ENCODE peak calls at places on chromosomes 12 and 14, in four cellular contexts. Q, A, C and Y are unnamed samples.

GRCh38 chr14:99595034-99595433 is 9.0 kb downstream of the CCDC85C start:
- DNase-seq in Q (no peak), A (no peak), C (peak), Y (no peak)

GRCh38 chr12:95648990-95649791 is 97.9 kb upstream of the USP44 start:
- DNase-seq in Q (peak), A (peak), C (no peak), Y (no peak)

GRCh38 chr14:105168496-105168978 is at the start of gene JAG2:
- DNase-seq in Q (no peak), A (peak), C (no peak), Y (peak)

GRCh38 chr12:6334359-6334758 is 7.5 kb downstream of the TNFRSF1A start:
- DNase-seq in Q (no peak), A (no peak), C (no peak), Y (no peak)

GRCh38 chr12:5796171-5797091 is 148.6 kb downstream of the ANO2 start:
- DNase-seq in Q (peak), A (no peak), C (no peak), Y (peak)

GRCh38 chr12:104201238-104202001 is 14.2 kb upstream of the TXNRD1 start:
- DNase-seq in Q (peak), A (peak), C (peak), Y (peak)

GRCh38 chr12:51901121-51901812 is 6.0 kb upstream of the ACVRL1 start:
- DNase-seq in Q (no peak), A (no peak), C (no peak), Y (no peak)

GRCh38 chr14:38339704-38340103 is 83.8 kb upstream of the CLEC14A start:
- DNase-seq in Q (peak), A (no peak), C (no peak), Y (no peak)

GRCh38 chr14:19828314-19828713 is 24.7 kb downstream of the OR4N2 start:
- DNase-seq in Q (no peak), A (no peak), C (no peak), Y (no peak)

GRCh38 chr12:9784816-9785215 is 24.1 kb upstream of the CD69 start:
- DNase-seq in Q (no peak), A (no peak), C (no peak), Y (no peak)

GRCh38 chr12:124381454-124382207 is 86.7 kb downstream of the RFLNA start:
- DNase-seq in Q (peak), A (peak), C (no peak), Y (no peak)

GRCh38 chr12:80432061-80432460 is 12.0 kb upstream of the PTPRQ start:
- DNase-seq in Q (no peak), A (no peak), C (no peak), Y (no peak)

GRCh38 chr12:107337354-107338095 is 244.2 kb upstream of the CRY1 start:
- DNase-seq in Q (peak), A (no peak), C (no peak), Y (no peak)

GRCh38 chr14:70036665-70037064 is 152.1 kb downstream of the SLC8A3 start:
- DNase-seq in Q (no peak), A (no peak), C (no peak), Y (no peak)

GRCh38 chr14:86003998-86004397 is 474.1 kb downstream of the FLRT2 start:
- DNase-seq in Q (peak), A (no peak), C (no peak), Y (no peak)

GRCh38 chr12:46764005-46764404 is 61.8 kb downstream of the SLC38A4 start:
- DNase-seq in Q (no peak), A (no peak), C (no peak), Y (no peak)

GRCh38 chr12:2739832-2740641 is 54.7 kb upstream of the FKBP4 start:
- DNase-seq in Q (peak), A (peak), C (no peak), Y (no peak)

GRCh38 chr14:95143813-95144620 is 13.3 kb downstream of the DICER1 start:
- DNase-seq in Q (peak), A (peak), C (no peak), Y (no peak)

GRCh38 chr12:68867606-68868005 is 59.6 kb downstream of the MDM2 start:
- DNase-seq in Q (no peak), A (no peak), C (no peak), Y (no peak)

GRCh38 chr14:39666386-39666785 is 234.2 kb upstream of the FBXO33 start:
- DNase-seq in Q (no peak), A (no peak), C (no peak), Y (no peak)

GRCh38 chr12:38162708-38163441 is 153.7 kb upstream of the ALG10B start:
- DNase-seq in Q (no peak), A (no peak), C (no peak), Y (no peak)
- TF ChIP-seq FOS in Q (no peak), A (no peak), C (no peak), Y (no peak)

GRCh38 chr14:92397140-92397815 is 74.3 kb downstream of the SLC24A4 start:
- DNase-seq in Q (peak), A (no peak), C (no peak), Y (no peak)

GRCh38 chr14:92397839-92398564 is 75.0 kb downstream of the SLC24A4 start:
- DNase-seq in Q (no peak), A (no peak), C (no peak), Y (no peak)

GRCh38 chr14:92401561-92401960 is 78.6 kb downstream of the SLC24A4 start:
- DNase-seq in Q (no peak), A (no peak), C (no peak), Y (no peak)

GRCh38 chr14:92403981-92404380 is 81.0 kb downstream of the SLC24A4 start:
- DNase-seq in Q (no peak), A (no peak), C (no peak), Y (no peak)

DNA sequence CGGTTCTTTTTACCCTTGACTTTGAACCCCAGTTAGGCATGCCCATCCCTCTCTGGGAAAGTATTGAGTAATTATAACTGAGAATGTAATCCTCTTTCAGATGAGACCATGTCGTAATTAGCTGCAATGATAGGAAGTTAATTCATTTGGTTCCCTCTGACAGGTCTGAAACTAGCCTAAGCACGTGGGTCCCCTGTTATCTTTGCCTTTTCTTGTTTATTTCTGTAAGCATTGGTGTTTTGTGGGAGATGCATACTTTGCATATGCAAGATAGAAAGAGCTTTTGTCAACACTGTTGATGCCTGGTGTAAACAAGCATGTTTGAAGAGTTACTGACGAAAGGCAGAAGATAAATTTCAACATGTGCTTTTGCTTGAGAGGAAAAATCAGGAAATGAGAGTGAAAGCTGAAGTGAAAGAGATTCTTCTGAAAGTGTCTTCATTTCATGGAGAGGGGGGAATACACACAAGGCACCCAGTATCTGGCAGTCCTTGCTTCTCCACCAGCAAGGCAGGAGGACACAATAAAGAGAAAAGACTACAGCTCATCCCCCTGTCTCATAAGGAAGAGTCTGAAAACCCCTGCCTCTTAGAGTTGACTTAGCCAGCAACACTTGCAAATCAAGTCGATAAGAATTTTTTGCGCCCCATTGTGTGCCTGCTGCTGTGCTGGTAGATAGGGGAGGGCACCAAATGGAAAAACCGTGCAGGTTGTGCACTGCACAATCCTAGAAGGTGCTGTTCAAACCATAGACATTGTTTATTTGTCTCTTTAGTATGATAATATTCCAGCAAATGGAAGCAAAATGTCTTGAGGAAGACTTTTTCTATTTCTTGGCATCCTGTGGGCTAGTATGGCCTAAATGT is 77.8 kb downstream of the SLC24A4 start:
- DNase-seq in Q (peak), A (no peak), C (peak), Y (no peak)
- TF ChIP-seq FOS in Q (no peak), A (no peak), C (no peak), Y (no peak)

GRCh38 chr14:54374117-54374884 is 22.5 kb upstream of the CDKN3 start:
- DNase-seq in Q (peak), A (no peak), C (no peak), Y (no peak)
- TF ChIP-seq FOS in Q (no peak), A (no peak), C (no peak), Y (no peak)

DNA sequence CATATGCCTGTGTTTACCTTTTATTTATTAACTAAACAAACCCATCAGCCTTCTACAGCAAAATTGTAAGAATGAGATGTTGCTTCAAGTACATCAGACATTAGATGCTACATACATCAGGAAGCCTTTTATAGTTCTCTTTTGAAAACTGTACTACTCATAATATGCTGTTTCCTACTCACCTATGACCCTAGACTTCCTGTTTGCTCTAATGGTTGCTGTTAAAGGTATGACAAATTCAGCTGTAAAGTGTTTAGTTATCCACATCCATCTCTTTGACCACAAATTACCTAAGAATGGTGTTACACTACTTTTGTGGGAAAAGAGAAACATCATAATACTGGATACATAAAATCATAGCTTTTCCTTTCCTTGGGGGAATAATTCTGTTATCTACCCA is 220.0 kb downstream of the RAD51B start:
- DNase-seq in Q (peak), A (peak), C (no peak), Y (no peak)
- TF ChIP-seq FOS in Q (no peak), A (peak), C (no peak), Y (no peak)

GRCh38 chr14:61188936-61189808 is 92.0 kb downstream of the TMEM30B start:
- DNase-seq in Q (peak), A (peak), C (no peak), Y (peak)
- TF ChIP-seq FOS in Q (no peak), A (no peak), C (no peak), Y (no peak)

GRCh38 chr12:120783197-120783596 is 57.6 kb downstream of the ACADS start:
- DNase-seq in Q (peak), A (peak), C (no peak), Y (no peak)
- TF ChIP-seq FOS in Q (no peak), A (peak), C (no peak), Y (no peak)

DNA sequence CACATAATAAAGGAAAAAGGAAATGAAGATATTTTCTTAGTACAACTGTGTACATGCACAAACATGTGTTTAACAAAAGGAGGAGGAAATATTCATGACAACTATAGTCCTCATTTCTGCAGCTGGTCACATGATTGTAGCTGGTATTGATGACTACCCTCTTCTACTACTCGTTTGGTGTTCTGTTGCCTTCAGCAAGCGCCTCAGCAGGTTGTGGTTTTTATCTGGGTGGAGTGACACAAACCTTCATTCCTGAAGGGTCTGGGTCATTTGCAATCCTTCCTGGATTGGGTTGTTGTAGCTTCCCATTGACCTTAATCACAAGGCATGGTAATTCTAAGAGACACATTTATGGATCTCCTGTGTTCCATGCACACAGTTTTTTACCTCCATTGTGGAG is 1009.9 kb upstream of the USP15 start:
- DNase-seq in Q (no peak), A (no peak), C (no peak), Y (no peak)
- TF ChIP-seq FOS in Q (no peak), A (no peak), C (no peak), Y (no peak)